ENCODE peak calls at places on chromosomes 6 and 20, in five cellular contexts. One of them, this sample, is unnamed.
A peak's percentile ranks its signal among the peaks of the same experiment; 100 is the strongest.

GRCh38 chr6:53827485-53827884 is 32.7 kb downstream of the LRRC1 start:
- DNase-seq in BJ: no peak
- DNase-seq in A549: no peak
- DNase-seq in left lung: no peak
- DNase-seq in fibroblast of lung: no peak
- DNase-seq in this sample: no peak

GRCh38 chr6:69895396-69895795 is 29.0 kb downstream of the COL19A1 start:
- DNase-seq in left lung: no peak
- DNase-seq in A549: no peak
- DNase-seq in BJ: no peak
- DNase-seq in fibroblast of lung: no peak
- DNase-seq in this sample: no peak

GRCh38 chr20:4234128-4234527 is 218.8 kb upstream of the RNF24 start:
- DNase-seq in A549: peak; percentile 49
- DNase-seq in BJ: no peak
- DNase-seq in fibroblast of lung: peak; percentile 94
- DNase-seq in left lung: no peak
- DNase-seq in this sample: no peak

GRCh38 chr6:27517928-27518787 is 45.3 kb upstream of the ZNF184 start:
- DNase-seq in A549: no peak
- DNase-seq in left lung: no peak
- DNase-seq in fibroblast of lung: no peak
- DNase-seq in BJ: no peak
- DNase-seq in this sample: no peak

GRCh38 chr6:170063851-170064617 is 226.8 kb downstream of the DLL1 start:
- DNase-seq in BJ: no peak
- DNase-seq in A549: no peak
- DNase-seq in fibroblast of lung: no peak
- DNase-seq in left lung: no peak
- DNase-seq in this sample: no peak

GRCh38 chr6:37283786-37284185 is 25.8 kb upstream of the TMEM217 start:
- DNase-seq in BJ: no peak
- DNase-seq in left lung: no peak
- DNase-seq in fibroblast of lung: peak; percentile 38
- DNase-seq in A549: no peak
- DNase-seq in this sample: no peak

GRCh38 chr6:170080169-170080827 is 210.6 kb downstream of the DLL1 start:
- DNase-seq in A549: no peak
- DNase-seq in fibroblast of lung: no peak
- DNase-seq in left lung: peak; percentile 19
- DNase-seq in BJ: no peak
- DNase-seq in this sample: no peak

GRCh38 chr6:155185544-155185943 is 78.3 kb upstream of the CLDN20 start:
- DNase-seq in A549: peak; percentile 59
- DNase-seq in fibroblast of lung: peak; percentile 74
- DNase-seq in BJ: no peak
- DNase-seq in left lung: no peak
- DNase-seq in this sample: no peak

GRCh38 chr6:36066817-36067216 is 39.2 kb downstream of the MAPK14 start:
- DNase-seq in fibroblast of lung: no peak
- DNase-seq in BJ: no peak
- DNase-seq in A549: no peak
- DNase-seq in left lung: no peak
- DNase-seq in this sample: no peak

GRCh38 chr6:36068012-36068392 is 40.4 kb downstream of the MAPK14 start:
- DNase-seq in fibroblast of lung: no peak
- DNase-seq in A549: no peak
- DNase-seq in BJ: no peak
- DNase-seq in left lung: no peak
- DNase-seq in this sample: no peak

GRCh38 chr6:36069573-36069972 is 42.0 kb downstream of the MAPK14 start:
- DNase-seq in left lung: no peak
- DNase-seq in A549: no peak
- DNase-seq in BJ: no peak
- DNase-seq in fibroblast of lung: no peak
- DNase-seq in this sample: no peak

GRCh38 chr6:36068603-36069002 is 41.0 kb downstream of the MAPK14 start:
- DNase-seq in A549: no peak
- DNase-seq in BJ: no peak
- DNase-seq in fibroblast of lung: no peak
- DNase-seq in left lung: no peak
- DNase-seq in this sample: no peak

GRCh38 chr6:36067374-36068011 is 39.9 kb downstream of the MAPK14 start:
- DNase-seq in fibroblast of lung: peak; percentile 63
- DNase-seq in BJ: no peak
- DNase-seq in A549: no peak
- DNase-seq in left lung: no peak
- DNase-seq in this sample: no peak
- TF ChIP-seq CTCF in fibroblast of lung: no peak
- TF ChIP-seq CTCF in BJ: no peak
- TF ChIP-seq CTCF in A549: no peak
- TF ChIP-seq CTCF in left lung: no peak
- TF ChIP-seq CTCF in this sample: no peak

GRCh38 chr6:147506704-147507114 is 1.8 kb upstream of the SAMD5 start:
- DNase-seq in A549: peak; percentile 55
- DNase-seq in left lung: peak; percentile 69
- DNase-seq in fibroblast of lung: peak; percentile 40
- DNase-seq in BJ: no peak
- DNase-seq in this sample: no peak
- TF ChIP-seq CTCF in A549: peak; percentile 80
- TF ChIP-seq CTCF in left lung: peak; percentile 54
- TF ChIP-seq CTCF in fibroblast of lung: peak; percentile 94
- TF ChIP-seq CTCF in BJ: peak; percentile 89
- TF ChIP-seq CTCF in this sample: peak; percentile 87

GRCh38 chr20:13638496-13639477 is at the start of gene TASP1:
- DNase-seq in left lung: peak; percentile 98
- DNase-seq in fibroblast of lung: peak; percentile 94
- DNase-seq in A549: peak; percentile 97
- DNase-seq in BJ: peak; percentile 59
- DNase-seq in this sample: peak; percentile 72
- TF ChIP-seq CTCF in left lung: no peak
- TF ChIP-seq CTCF in fibroblast of lung: no peak
- TF ChIP-seq CTCF in A549: no peak
- TF ChIP-seq CTCF in BJ: no peak
- TF ChIP-seq CTCF in this sample: no peak

GRCh38 chr6:162181741-162182401 is 545.7 kb downstream of the PRKN start:
- DNase-seq in left lung: no peak
- DNase-seq in BJ: no peak
- DNase-seq in fibroblast of lung: peak; percentile 53
- DNase-seq in A549: no peak
- DNase-seq in this sample: no peak

GRCh38 chr6:162179196-162179951 is 548.2 kb downstream of the PRKN start:
- DNase-seq in A549: no peak
- DNase-seq in left lung: no peak
- DNase-seq in BJ: no peak
- DNase-seq in fibroblast of lung: no peak
- DNase-seq in this sample: no peak

GRCh38 chr6:162178666-162179065 is 548.9 kb downstream of the PRKN start:
- DNase-seq in left lung: no peak
- DNase-seq in A549: no peak
- DNase-seq in fibroblast of lung: no peak
- DNase-seq in BJ: no peak
- DNase-seq in this sample: no peak

GRCh38 chr6:162178266-162178665 is 549.3 kb downstream of the PRKN start:
- DNase-seq in BJ: no peak
- DNase-seq in left lung: no peak
- DNase-seq in fibroblast of lung: no peak
- DNase-seq in A549: no peak
- DNase-seq in this sample: no peak

DNA sequence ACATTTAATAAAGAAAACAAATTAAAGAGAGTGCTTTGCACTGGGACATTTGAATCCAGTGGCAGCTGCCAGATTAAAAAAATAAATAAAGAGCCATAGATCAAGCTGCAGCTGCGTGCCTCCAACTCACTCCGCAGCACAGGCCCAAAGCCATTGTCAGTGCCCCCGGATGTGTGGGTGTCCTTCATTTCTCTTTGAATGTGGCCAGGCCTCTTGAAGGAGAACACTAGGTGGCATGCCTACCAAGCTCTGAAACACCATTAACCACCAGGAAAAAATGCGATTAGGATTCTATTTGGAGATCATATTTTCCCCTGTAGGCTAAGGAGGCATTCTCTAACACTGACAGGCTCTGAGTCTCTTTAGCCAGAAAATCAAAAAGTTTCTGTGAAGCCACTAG is 549.8 kb downstream of the PRKN start:
- DNase-seq in fibroblast of lung: peak; percentile 41
- DNase-seq in A549: no peak
- DNase-seq in left lung: no peak
- DNase-seq in BJ: no peak
- DNase-seq in this sample: no peak
- TF ChIP-seq CTCF in fibroblast of lung: no peak
- TF ChIP-seq CTCF in A549: no peak
- TF ChIP-seq CTCF in left lung: no peak
- TF ChIP-seq CTCF in BJ: no peak
- TF ChIP-seq CTCF in this sample: no peak

DNA sequence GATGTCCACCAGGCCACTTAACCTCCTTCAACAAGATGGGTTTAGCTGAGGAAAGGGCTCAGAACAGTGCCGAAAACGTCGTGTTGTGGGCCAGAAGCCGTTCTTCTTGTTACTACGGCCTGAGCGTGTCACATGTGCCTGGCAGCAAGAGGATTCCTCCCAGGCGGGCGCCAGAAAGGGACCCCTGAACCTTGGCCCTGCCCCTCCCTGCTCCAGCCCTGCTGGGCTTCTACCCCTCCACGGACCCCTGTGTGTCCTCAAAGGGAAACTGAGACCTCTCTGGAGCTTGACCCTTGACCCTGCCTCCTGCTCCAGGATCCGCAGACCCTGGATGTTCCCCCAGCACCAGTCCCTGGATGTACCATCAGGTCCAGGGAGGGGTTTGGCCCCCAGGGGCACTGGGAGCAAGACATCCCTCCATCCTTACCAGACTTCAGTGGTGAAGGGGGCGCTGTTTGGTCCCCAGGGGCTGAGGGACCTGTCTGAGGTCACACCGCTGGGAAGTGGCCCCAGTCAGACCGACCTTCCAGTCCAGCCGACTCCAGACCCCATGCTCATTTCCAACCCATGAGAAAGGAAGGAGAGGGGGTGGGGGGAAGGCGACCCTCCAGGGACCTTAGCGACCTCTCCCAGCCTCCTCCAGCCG is 10.1 kb downstream of the HRH3 start:
- DNase-seq in A549: no peak
- DNase-seq in fibroblast of lung: no peak
- DNase-seq in left lung: no peak
- DNase-seq in BJ: no peak
- DNase-seq in this sample: no peak
- TF ChIP-seq CTCF in A549: no peak
- TF ChIP-seq CTCF in fibroblast of lung: no peak
- TF ChIP-seq CTCF in left lung: no peak
- TF ChIP-seq CTCF in BJ: no peak
- TF ChIP-seq CTCF in this sample: no peak

DNA sequence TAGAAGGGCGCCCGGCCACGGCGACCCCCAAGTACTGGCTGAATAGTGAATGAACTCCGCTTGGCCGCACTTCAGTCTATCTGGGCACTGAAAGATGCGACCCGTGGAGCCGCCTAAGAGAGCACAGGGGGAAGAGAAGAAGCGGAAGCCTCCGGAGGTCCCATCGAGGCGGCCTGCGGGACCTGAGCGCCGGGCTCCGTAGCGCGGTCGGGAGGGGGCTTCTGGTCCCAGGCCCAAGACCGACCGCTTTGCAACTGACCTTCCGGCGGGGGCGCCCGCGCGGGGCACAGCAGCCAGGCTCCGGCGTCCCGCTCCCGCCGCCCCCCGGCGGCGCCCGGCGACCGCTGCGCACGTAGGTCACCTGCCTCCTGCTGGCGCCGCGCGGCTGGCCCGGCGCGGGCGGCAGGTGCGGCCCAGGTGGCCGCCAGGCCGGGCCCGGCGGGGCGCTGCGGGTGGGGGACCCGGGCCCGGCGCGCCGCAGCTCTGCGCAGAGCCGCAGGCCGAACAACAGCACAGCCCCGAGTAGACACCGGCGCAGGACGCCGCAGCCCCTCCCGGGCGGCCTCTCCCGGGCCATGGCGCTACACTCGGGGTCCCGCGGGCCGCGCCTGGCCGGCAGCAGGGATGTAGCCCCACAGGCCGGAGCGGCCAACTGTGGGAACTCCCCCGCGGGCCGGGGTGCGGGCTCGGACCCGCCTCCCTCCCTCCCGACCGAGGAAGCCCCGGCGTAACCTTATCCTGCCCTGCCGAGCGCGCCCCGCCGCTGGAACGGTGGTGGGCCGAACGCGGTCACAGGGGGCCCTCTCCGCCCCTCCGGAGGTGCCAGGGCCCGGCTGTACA is at the start of gene METTL24:
- DNase-seq in BJ: no peak
- DNase-seq in fibroblast of lung: no peak
- DNase-seq in left lung: no peak
- DNase-seq in A549: no peak
- DNase-seq in this sample: no peak
- TF ChIP-seq CTCF in BJ: no peak
- TF ChIP-seq CTCF in fibroblast of lung: no peak
- TF ChIP-seq CTCF in left lung: no peak
- TF ChIP-seq CTCF in A549: no peak
- TF ChIP-seq CTCF in this sample: no peak

GRCh38 chr6:67694127-67694526 is 941.0 kb upstream of the ADGRB3 start:
- DNase-seq in fibroblast of lung: no peak
- DNase-seq in A549: no peak
- DNase-seq in left lung: no peak
- DNase-seq in BJ: no peak
- DNase-seq in this sample: no peak
- TF ChIP-seq CTCF in fibroblast of lung: no peak
- TF ChIP-seq CTCF in A549: no peak
- TF ChIP-seq CTCF in left lung: no peak
- TF ChIP-seq CTCF in BJ: peak; percentile 10
- TF ChIP-seq CTCF in this sample: no peak

DNA sequence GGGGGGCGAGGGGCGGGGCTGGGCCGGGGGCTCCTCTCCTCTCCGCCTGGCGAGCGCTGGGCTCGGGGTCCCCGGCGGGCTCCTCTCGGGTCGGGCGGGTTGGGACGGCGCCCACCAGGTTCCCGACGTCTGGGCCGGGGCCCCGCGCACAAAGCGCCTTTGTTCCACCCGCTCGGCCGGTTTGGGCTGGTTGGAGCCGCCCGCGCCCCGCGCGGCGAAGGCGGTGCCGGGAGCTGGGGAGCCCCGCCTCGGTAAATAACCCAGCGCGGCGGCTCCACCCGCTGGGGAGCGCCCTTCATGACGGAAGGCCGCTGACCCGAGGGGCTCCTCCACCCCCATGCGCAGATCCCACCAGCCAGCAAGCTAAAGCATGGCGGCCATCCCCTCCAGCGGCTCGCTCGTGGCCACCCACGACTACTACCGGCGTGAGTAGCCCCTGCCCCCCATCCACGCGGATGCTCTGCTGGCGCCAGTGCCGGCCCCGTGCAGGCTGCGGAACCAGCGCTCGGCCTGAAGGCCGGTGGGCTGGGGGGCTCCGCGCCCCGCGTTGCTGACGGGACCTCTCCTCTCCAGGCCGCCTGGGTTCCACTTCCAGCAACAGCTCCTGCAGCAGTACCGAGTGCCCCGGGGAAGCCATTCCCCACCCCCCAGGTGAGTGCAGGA is 505 bp downstream of the PPDPF start:
- DNase-seq in BJ: no peak
- DNase-seq in A549: peak; percentile 69
- DNase-seq in fibroblast of lung: peak; percentile 50
- DNase-seq in left lung: peak; percentile 84
- DNase-seq in this sample: no peak
- TF ChIP-seq CTCF in BJ: peak; percentile 16
- TF ChIP-seq CTCF in A549: no peak
- TF ChIP-seq CTCF in fibroblast of lung: no peak
- TF ChIP-seq CTCF in left lung: no peak
- TF ChIP-seq CTCF in this sample: peak; percentile 22